ENCODE peak calls at places on chromosome 12, in ten cellular contexts. V, L, W, D, Z, M, C, E, B and O are unnamed samples.

GRCh38 chr12:102808412-102808811 is 108.6 kb downstream of the PAH start:
- DNase-seq in V (no peak), L (no peak), W (no peak), D (no peak), Z (no peak), M (no peak), C (no peak), E (no peak), B (no peak), O (no peak)

GRCh38 chr12:66085213-66085612 is 45.3 kb downstream of the LLPH start:
- DNase-seq in V (no peak), L (no peak), W (no peak), D (no peak), Z (no peak), M (no peak), C (no peak), E (no peak), B (no peak), O (no peak)

GRCh38 chr12:76460807-76461206 is 98.8 kb downstream of the OSBPL8 start:
- DNase-seq in V (no peak), L (no peak), W (no peak), D (no peak), Z (peak), M (no peak), C (no peak), E (no peak), B (no peak), O (no peak)

GRCh38 chr12:68042212-68042699 is 53.0 kb downstream of the IFNG-AS1 start:
- DNase-seq in V (peak), L (no peak), W (no peak), D (peak), Z (peak), M (no peak), C (no peak), E (no peak), B (no peak), O (no peak)

GRCh38 chr12:108214486-108214885 is 85.4 kb downstream of the WSCD2 start:
- DNase-seq in V (no peak), L (no peak), W (peak), D (peak), Z (peak), M (no peak), C (no peak), E (peak), B (no peak), O (peak)

GRCh38 chr12:100141998-100142850 is 450 bp downstream of the BLTP3B start:
- DNase-seq in V (no peak), L (peak), W (peak), D (no peak), Z (no peak), M (peak), C (peak), E (no peak), B (peak), O (peak)

GRCh38 chr12:129827985-129828384 is 75.8 kb downstream of the TMEM132D start:
- DNase-seq in V (no peak), L (no peak), W (no peak), D (no peak), Z (no peak), M (no peak), C (no peak), E (no peak), B (no peak), O (no peak)

GRCh38 chr12:12327802-12328201 is 22.2 kb downstream of the MANSC1 start:
- DNase-seq in V (peak), L (no peak), W (peak), D (peak), Z (peak), M (no peak), C (no peak), E (peak), B (no peak), O (no peak)

GRCh38 chr12:121767525-121768016 is 25.9 kb downstream of the RHOF start:
- DNase-seq in V (no peak), L (peak), W (no peak), D (peak), Z (peak), M (no peak), C (no peak), E (no peak), B (no peak), O (no peak)

GRCh38 chr12:110768960-110769359 is 26.3 kb upstream of the PPP1CC start:
- DNase-seq in V (no peak), L (no peak), W (no peak), D (no peak), Z (no peak), M (no peak), C (no peak), E (no peak), B (no peak), O (no peak)

GRCh38 chr12:3141339-3142321 is 64.5 kb downstream of the TSPAN9 start:
- DNase-seq in V (no peak), L (no peak), W (no peak), D (no peak), Z (no peak), M (no peak), C (no peak), E (no peak), B (no peak), O (no peak)

GRCh38 chr12:116346222-116346621 is 68.7 kb upstream of the MED13L start:
- DNase-seq in V (no peak), L (no peak), W (no peak), D (peak), Z (peak), M (no peak), C (no peak), E (no peak), B (no peak), O (peak)

GRCh38 chr12:6461401-6462233 is 8.9 kb downstream of the VAMP1 start:
- DNase-seq in V (peak), L (peak), W (no peak), D (no peak), Z (peak), M (peak), C (peak), E (peak), B (peak), O (no peak)

GRCh38 chr12:96985515-96986362 is 78.7 kb downstream of the NEDD1 start:
- DNase-seq in V (peak), L (no peak), W (no peak), D (peak), Z (peak), M (peak), C (peak), E (peak), B (no peak), O (peak)

GRCh38 chr12:78036889-78037288 is 206.2 kb downstream of the NAV3 start:
- DNase-seq in V (no peak), L (no peak), W (no peak), D (no peak), Z (no peak), M (no peak), C (no peak), E (no peak), B (no peak), O (no peak)

GRCh38 chr12:41917181-41917580 is 227.5 kb downstream of the GXYLT1 start:
- DNase-seq in V (no peak), L (no peak), W (no peak), D (no peak), Z (no peak), M (no peak), C (no peak), E (no peak), B (no peak), O (no peak)